ENCODE peak calls at places on chromosomes 13 and 19, in nine cellular contexts. B, C, K, G, R, D, Y, Z and S are unnamed samples.

GRCh38 chr13:40536443-40537113 is 129.9 kb downstream of the FOXO1 start:
- DNase-seq in B (no peak), C (peak), K (no peak), G (no peak), R (peak), D (no peak), Y (no peak), Z (no peak), S (no peak)

GRCh38 chr13:75101997-75102720 is 379.8 kb downstream of the TBC1D4 start:
- DNase-seq in B (peak), C (no peak), K (no peak), G (no peak), R (no peak), D (no peak), Y (no peak), Z (peak), S (no peak)

GRCh38 chr13:50016421-50016820 is 1.2 kb downstream of the KCNRG start:
- DNase-seq in B (no peak), C (no peak), K (no peak), G (no peak), R (no peak), D (peak), Y (no peak), Z (peak), S (no peak)

GRCh38 chr19:14770944-14771839 is 7.2 kb downstream of the ADGRE2 start:
- DNase-seq in B (no peak), C (no peak), K (no peak), G (no peak), R (no peak), D (no peak), Y (no peak), Z (no peak), S (no peak)

GRCh38 chr19:3033595-3034193 is 4.6 kb upstream of the TLE2 start:
- DNase-seq in B (no peak), C (no peak), K (no peak), G (no peak), R (no peak), D (no peak), Y (no peak), Z (no peak), S (no peak)

GRCh38 chr13:88823114-88823513 is 1151.9 kb downstream of the SLITRK5 start:
- DNase-seq in B (no peak), C (no peak), K (no peak), G (no peak), R (no peak), D (no peak), Y (no peak), Z (no peak), S (no peak)

GRCh38 chr13:113532156-113532806 is 41.8 kb upstream of the DCUN1D2 start:
- DNase-seq in B (no peak), C (no peak), K (no peak), G (no peak), R (no peak), D (no peak), Y (no peak), Z (no peak), S (no peak)

GRCh38 chr13:20526664-20527063 is 1.0 kb upstream of the CRYL1 start:
- DNase-seq in B (no peak), C (peak), K (no peak), G (no peak), R (no peak), D (no peak), Y (no peak), Z (peak), S (no peak)

GRCh38 chr13:65943024-65943423 is 1287.1 kb downstream of the PCDH9 start:
- DNase-seq in B (no peak), C (no peak), K (no peak), G (no peak), R (no peak), D (peak), Y (no peak), Z (peak), S (no peak)

GRCh38 chr13:77521194-77521593 is 14.3 kb upstream of the SCEL start:
- DNase-seq in B (no peak), C (no peak), K (no peak), G (no peak), R (no peak), D (no peak), Y (no peak), Z (peak), S (no peak)

GRCh38 chr13:100611678-100612492 is 23.3 kb upstream of the GGACT start:
- DNase-seq in B (no peak), C (no peak), K (no peak), G (no peak), R (no peak), D (no peak), Y (no peak), Z (no peak), S (no peak)

GRCh38 chr19:18776288-18776594 is 14.9 kb downstream of the COMP start:
- DNase-seq in B (no peak), C (no peak), K (no peak), G (no peak), R (no peak), D (no peak), Y (no peak), Z (peak), S (no peak)

GRCh38 chr19:45428385-45429231 is 4.9 kb upstream of the ERCC1 start:
- DNase-seq in B (no peak), C (peak), K (no peak), G (peak), R (no peak), D (no peak), Y (no peak), Z (peak), S (no peak)

GRCh38 chr19:16518483-16519229 is 22.5 kb downstream of the C19orf44 start:
- DNase-seq in B (no peak), C (no peak), K (no peak), G (no peak), R (no peak), D (no peak), Y (no peak), Z (no peak), S (no peak)

GRCh38 chr13:36814465-36814864 is 4.6 kb upstream of the RFXAP start:
- DNase-seq in B (no peak), C (peak), K (no peak), G (no peak), R (no peak), D (no peak), Y (no peak), Z (no peak), S (no peak)

GRCh38 chr13:102974574-102975195 is 91.5 kb downstream of the SLC10A2 start:
- DNase-seq in B (no peak), C (no peak), K (no peak), G (no peak), R (no peak), D (no peak), Y (no peak), Z (peak), S (no peak)

GRCh38 chr19:50835785-50836542 is 2.6 kb upstream of the KLK15 start:
- DNase-seq in B (no peak), C (peak), K (peak), G (peak), R (peak), D (peak), Y (peak), Z (peak), S (no peak)

GRCh38 chr19:30425885-30426838 is 54.0 kb downstream of the ZNF536 start:
- DNase-seq in B (no peak), C (no peak), K (no peak), G (no peak), R (no peak), D (no peak), Y (no peak), Z (no peak), S (no peak)

GRCh38 chr13:60402022-60402421 is 5.0 kb downstream of the TDRD3 start:
- DNase-seq in B (no peak), C (no peak), K (no peak), G (no peak), R (no peak), D (no peak), Y (no peak), Z (no peak), S (no peak)

GRCh38 chr19:39265321-39265916 is 2.8 kb upstream of the IFNL2 start:
- DNase-seq in B (no peak), C (peak), K (no peak), G (no peak), R (peak), D (no peak), Y (no peak), Z (no peak), S (no peak)

GRCh38 chr19:3671680-3672574 is 28.3 kb downstream of the PIP5K1C start:
- DNase-seq in B (no peak), C (no peak), K (no peak), G (no peak), R (no peak), D (no peak), Y (no peak), Z (peak), S (no peak)

GRCh38 chr13:109336730-109337129 is 449.7 kb downstream of the IRS2 start:
- DNase-seq in B (no peak), C (no peak), K (no peak), G (no peak), R (no peak), D (peak), Y (no peak), Z (peak), S (peak)

GRCh38 chr19:56053596-56053995 is 67.0 kb downstream of the NLRP5 start:
- DNase-seq in B (no peak), C (no peak), K (no peak), G (no peak), R (no peak), D (no peak), Y (no peak), Z (no peak), S (no peak)

GRCh38 chr19:15404780-15405211 is 14.0 kb downstream of the AKAP8L start:
- DNase-seq in B (no peak), C (no peak), K (no peak), G (no peak), R (no peak), D (no peak), Y (no peak), Z (no peak), S (no peak)

GRCh38 chr13:48600374-48601364 is 53.1 kb upstream of the CYSLTR2 start:
- DNase-seq in B (no peak), C (no peak), K (no peak), G (no peak), R (no peak), D (peak), Y (no peak), Z (peak), S (no peak)

GRCh38 chr13:73945871-73946270 is 188.3 kb downstream of the KLF12 start:
- DNase-seq in B (no peak), C (no peak), K (no peak), G (no peak), R (no peak), D (no peak), Y (no peak), Z (peak), S (no peak)

GRCh38 chr19:16266586-16266942 is 58.1 kb upstream of the KLF2 start:
- DNase-seq in B (no peak), C (no peak), K (peak), G (peak), R (no peak), D (no peak), Y (no peak), Z (no peak), S (no peak)